ENCODE peak calls at places on chromosomes 2 and 18, in six cellular contexts. H is foreskin fibroblast; M is GM12891; A is NCI-H524; K is activated CD4-positive, alpha-beta T cell treated with anti-CD3 and anti-CD28 coated beads, Interleukin-2, amount 50 U/mL, for 4 hours; X is GM18507. W is an unnamed sample.

GRCh38 chr2:231918501-231919330 is 7.5 kb downstream of the NPPC start:
- DNase-seq in A (no peak), X (no peak), H (no peak), M (no peak), K (no peak), W (no peak)

GRCh38 chr18:10659594-10659993 is 133.8 kb downstream of the NAPG start:
- DNase-seq in X (no peak), M (no peak), A (no peak), H (no peak), K (no peak), W (no peak)

GRCh38 chr2:129483366-129483765 is 496.1 kb upstream of the RAB6C start:
- DNase-seq in M (no peak), A (no peak), X (no peak), K (no peak), H (no peak), W (no peak)

GRCh38 chr18:59024829-59025228 is 114.9 kb upstream of the SEC11C start:
- DNase-seq in M (no peak), K (no peak), A (no peak), X (no peak), H (peak; percentile 64), W (peak; percentile 40)

GRCh38 chr2:160647967-160648685 is 154.5 kb upstream of the RBMS1 start:
- DNase-seq in H (no peak), M (no peak), K (no peak), A (no peak), X (no peak), W (no peak)

GRCh38 chr2:112784199-112785189 is at the start of gene IL1A:
- DNase-seq in H (no peak), M (no peak), A (no peak), K (no peak), X (no peak), W (no peak)

GRCh38 chr2:20991031-20991430 is 52.8 kb downstream of the APOB start:
- DNase-seq in M (no peak), A (no peak), X (no peak), H (no peak), K (no peak), W (no peak)

GRCh38 chr18:32049393-32050161 is 31.0 kb downstream of the RNF125 start:
- DNase-seq in K (peak; percentile 28), H (no peak), A (no peak), M (no peak), X (no peak), W (no peak)

GRCh38 chr2:150938586-150938985 is 323.1 kb downstream of the RBM43 start:
- DNase-seq in K (no peak), A (no peak), X (no peak), H (peak; percentile 35), M (no peak), W (no peak)

GRCh38 chr2:4981802-4982409 is 710.3 kb upstream of the SOX11 start:
- DNase-seq in X (no peak), M (no peak), K (no peak), H (no peak), A (no peak), W (no peak)

GRCh38 chr2:215137741-215138340 is 585 bp downstream of the ABCA12 start:
- DNase-seq in K (no peak), A (no peak), X (no peak), H (peak; percentile 18), M (no peak), W (no peak)

GRCh38 chr2:28134262-28134812 is 243.8 kb downstream of the BABAM2 start:
- DNase-seq in X (no peak), K (no peak), M (no peak), A (no peak), H (no peak), W (no peak)

GRCh38 chr2:233063269-233063975 is 3.3 kb downstream of the INPP5D start:
- DNase-seq in X (no peak), H (no peak), A (no peak), M (no peak), K (no peak), W (no peak)

GRCh38 chr2:120763931-120764330 is 28.3 kb downstream of the GLI2 start:
- DNase-seq in A (no peak), X (no peak), H (no peak), K (no peak), M (no peak), W (no peak)

GRCh38 chr18:78918707-78919106 is 60.9 kb upstream of the SALL3 start:
- DNase-seq in H (no peak), M (no peak), A (no peak), K (no peak), X (no peak), W (no peak)

GRCh38 chr2:47011696-47012095 is 96.1 kb upstream of the MCFD2 start:
- DNase-seq in H (no peak), A (no peak), X (no peak), M (no peak), K (no peak), W (no peak)

GRCh38 chr2:105861198-105861597 is 116.5 kb downstream of the NCK2 start:
- DNase-seq in X (no peak), K (no peak), A (no peak), M (no peak), H (no peak), W (no peak)

GRCh38 chr2:161995553-161996016 is 78.4 kb downstream of the DPP4 start:
- DNase-seq in A (peak; percentile 63), H (no peak), K (no peak), X (no peak), M (no peak), W (no peak)

GRCh38 chr2:137525644-137526190 is 438.6 kb upstream of the HNMT start:
- DNase-seq in X (no peak), M (no peak), K (no peak), A (no peak), H (no peak), W (peak; percentile 74)

GRCh38 chr2:178195390-178196166 is 1.3 kb downstream of the OSBPL6 start:
- DNase-seq in H (no peak), K (no peak), X (no peak), M (no peak), A (no peak), W (peak; percentile 84)

GRCh38 chr18:23812566-23813440 is 123.5 kb downstream of the LAMA3 start:
- DNase-seq in X (no peak), A (peak; percentile 8), M (no peak), H (no peak), K (no peak), W (peak; percentile 18)

GRCh38 chr2:71699428-71699827 is 246.1 kb downstream of the DYSF start:
- DNase-seq in X (no peak), A (no peak), K (no peak), M (no peak), H (no peak), W (no peak)

GRCh38 chr18:32612651-32613050 is 142.0 kb upstream of the GAREM1 start:
- DNase-seq in M (no peak), H (no peak), K (no peak), X (no peak), A (no peak), W (peak; percentile 95)

GRCh38 chr18:23675896-23676295 is 13.2 kb upstream of the ANKRD29 start:
- DNase-seq in K (no peak), H (no peak), A (no peak), X (no peak), M (no peak), W (no peak)

GRCh38 chr2:123453772-123454171 is 571.3 kb upstream of the CNTNAP5 start:
- DNase-seq in M (no peak), H (no peak), X (no peak), A (no peak), K (no peak), W (no peak)

W was measured in NCI-H510A treated with DMSO at 0.1 percent for 48 hours.